ENCODE peak calls at places on chromosomes 11 and 22, in seven cellular contexts. D is left ventricle myocardium inferior; P is IMR-90; H is mucosa of descending colon; V is tibial nerve; M is CD8-positive, alpha-beta T cell; R is endothelial cell. F is an unnamed sample.

GRCh38 chr11:83643115-83643514 is 356.9 kb upstream of the CCDC90B start:
- DNase-seq in D (no peak), M (no peak), H (no peak), P (no peak), R (no peak), V (no peak), F (no peak)

GRCh38 chr22:39960791-39961746 is 872 bp downstream of the TMA7B start:
- DNase-seq in R (no peak), P (peak), V (no peak), M (peak), H (no peak), D (no peak), F (no peak)

GRCh38 chr11:4418403-4418802 is 24.9 kb upstream of the TRIM21 start:
- DNase-seq in R (no peak), V (no peak), M (no peak), P (no peak), H (no peak), D (no peak), F (no peak)

GRCh38 chr11:78497309-78497708 is 77.4 kb downstream of the NARS2 start:
- DNase-seq in P (no peak), V (no peak), M (no peak), R (no peak), H (no peak), D (no peak), F (no peak)

GRCh38 chr11:15673408-15673811 is 558.7 kb downstream of the INSC start:
- DNase-seq in P (no peak), H (no peak), V (no peak), D (no peak), R (no peak), M (no peak), F (no peak)

GRCh38 chr22:45565973-45566372 is 63.3 kb downstream of the FBLN1 start:
- DNase-seq in H (no peak), M (no peak), P (no peak), D (no peak), R (no peak), V (no peak), F (no peak)

GRCh38 chr11:67373916-67374570 is 645 bp upstream of the CLCF1 start:
- DNase-seq in M (no peak), D (peak), R (peak), H (peak), P (peak), V (peak), F (peak)

GRCh38 chr11:11135820-11136476 is 217.1 kb downstream of the CSNK2A3 start:
- DNase-seq in V (no peak), R (no peak), P (no peak), M (no peak), D (no peak), H (no peak), F (no peak)

GRCh38 chr11:117090111-117090706 is 8.0 kb downstream of the SIK3 start:
- DNase-seq in M (no peak), D (no peak), R (no peak), H (no peak), P (no peak), V (no peak), F (no peak)

GRCh38 chr11:880447-880846 is 30.2 kb downstream of the CHID1 start:
- DNase-seq in R (no peak), D (no peak), H (no peak), P (no peak), V (no peak), M (no peak), F (no peak)
- TF ChIP-seq CTCF in R (no peak), D (no peak), H (no peak), P (no peak), V (no peak), M (no peak), F (no peak)

GRCh38 chr11:128553662-128554392 is 33.5 kb downstream of the ETS1 start:
- DNase-seq in P (peak), M (no peak), D (no peak), R (no peak), H (no peak), V (no peak), F (no peak)
- TF ChIP-seq CTCF in P (no peak), M (no peak), D (peak), R (no peak), H (no peak), V (no peak), F (no peak)

GRCh38 chr11:9274499-9275228 is 9.5 kb upstream of the DENND5A start:
- DNase-seq in V (no peak), D (no peak), R (no peak), M (no peak), H (no peak), P (no peak), F (no peak)

GRCh38 chr11:9280655-9281301 is 15.6 kb upstream of the DENND5A start:
- DNase-seq in D (no peak), H (peak), V (no peak), P (peak), M (no peak), R (no peak), F (no peak)

GRCh38 chr11:9273430-9274336 is 8.5 kb upstream of the DENND5A start:
- DNase-seq in P (peak), D (no peak), V (no peak), R (no peak), H (no peak), M (no peak), F (no peak)

GRCh38 chr11:9277176-9277575 is 12.0 kb upstream of the DENND5A start:
- DNase-seq in H (no peak), P (no peak), D (no peak), M (no peak), V (no peak), R (no peak), F (no peak)

GRCh38 chr11:9276571-9276970 is 11.4 kb upstream of the DENND5A start:
- DNase-seq in V (no peak), D (no peak), R (no peak), P (no peak), H (no peak), M (no peak), F (no peak)
- TF ChIP-seq CTCF in V (no peak), D (no peak), R (no peak), P (no peak), H (no peak), M (no peak), F (no peak)

DNA sequence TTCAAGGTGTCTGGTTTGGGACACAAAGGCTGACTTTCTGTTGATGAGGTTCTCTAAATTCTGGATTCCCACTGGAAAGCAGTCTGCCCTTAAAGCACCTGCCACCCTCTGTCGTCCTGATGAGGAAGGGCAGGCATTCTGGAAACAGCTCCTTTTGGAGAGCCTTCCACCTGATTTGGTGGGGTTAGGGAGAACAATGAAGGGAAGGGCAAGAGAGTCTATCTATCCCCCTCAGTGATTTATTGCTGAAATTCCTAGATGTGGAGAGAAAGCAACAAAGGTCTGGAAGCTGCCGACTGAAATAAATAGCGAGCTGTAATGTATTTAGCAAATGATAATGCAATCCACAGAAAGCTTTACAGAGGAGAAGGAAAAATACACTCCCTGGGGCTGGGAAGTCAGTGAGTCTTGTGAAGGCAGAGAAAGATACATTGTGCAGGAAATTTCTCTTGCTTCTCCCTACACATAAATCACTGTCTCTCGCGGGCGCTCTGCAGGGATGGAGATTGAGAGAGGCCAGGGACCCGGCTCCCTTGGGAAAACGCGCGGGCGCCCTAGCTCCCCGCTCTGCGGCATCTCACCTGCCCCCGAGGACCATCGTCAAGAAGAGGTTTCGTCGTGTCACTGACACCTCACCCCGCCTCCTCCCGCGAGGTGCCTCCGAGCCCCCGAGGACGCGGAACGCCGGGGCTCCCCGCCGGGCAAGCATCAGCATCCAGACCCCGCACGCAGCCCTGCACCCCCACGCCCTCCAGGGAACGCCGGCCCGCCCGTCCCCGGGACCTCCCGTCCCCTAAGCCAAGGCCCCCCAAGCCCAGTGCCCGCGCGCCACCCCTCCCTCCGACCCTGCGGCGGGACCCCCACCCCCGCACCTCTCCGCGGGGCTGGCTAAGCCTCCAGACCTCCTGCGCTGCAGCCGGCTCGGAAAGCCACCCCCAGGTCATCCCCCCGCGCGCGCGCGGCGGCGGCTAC is 673 bp downstream of the CDON start:
- DNase-seq in R (peak), M (no peak), P (peak), D (peak), H (peak), V (no peak), F (peak)
- TF ChIP-seq CTCF in R (peak), M (no peak), P (peak), D (peak), H (no peak), V (peak), F (peak)